ENCODE peak calls at places on chromosome 7, in four cellular contexts. N is WTC11, L is HepG2, W is K562. Y is an unnamed sample.

GRCh38 chr7:3510101-3511020 is 209.3 kb downstream of the SDK1 start:
- DNase-seq in W (no peak), N (no peak), L (no peak), Y (no peak)

GRCh38 chr7:94313926-94314325 is 80.8 kb upstream of the COL1A2 start:
- DNase-seq in L (no peak), W (no peak), N (no peak), Y (no peak)

GRCh38 chr7:128150223-128150622 is 90.9 kb upstream of the LEP start:
- DNase-seq in W (no peak), L (no peak), N (no peak), Y (no peak)

GRCh38 chr7:101990811-101991418 is 173.5 kb downstream of the CUX1 start:
- DNase-seq in L (no peak), W (no peak), N (no peak), Y (peak; percentile 88)

GRCh38 chr7:5532520-5533335 is 109.1 kb upstream of the TNRC18 start:
- DNase-seq in L (peak; percentile 66), N (peak; percentile 56), W (peak; percentile 77), Y (peak; percentile 82)

GRCh38 chr7:139047970-139048369 is 12.1 kb upstream of the ZC3HAV1L start:
- DNase-seq in L (no peak), W (peak; percentile 31), N (no peak), Y (no peak)

GRCh38 chr7:36583318-36583717 is 141.0 kb downstream of the AOAH start:
- DNase-seq in L (no peak), W (no peak), N (no peak), Y (no peak)

GRCh38 chr7:953547-954327 is 743 bp downstream of the ADAP1 start:
- DNase-seq in W (no peak), L (peak; percentile 59), N (peak; percentile 63), Y (no peak)

GRCh38 chr7:47383064-47383463 is 198.8 kb downstream of the TNS3 start:
- DNase-seq in L (no peak), N (no peak), W (no peak), Y (no peak)

GRCh38 chr7:14837216-14837615 is 65.3 kb downstream of the DGKB start:
- DNase-seq in L (no peak), W (no peak), N (no peak), Y (no peak)

GRCh38 chr7:120089968-120090367 is 183.0 kb upstream of the KCND2 start:
- DNase-seq in L (peak; percentile 9), N (peak; percentile 12), W (peak; percentile 51), Y (no peak)

GRCh38 chr7:158025651-158026600 is 561.7 kb downstream of the PTPRN2 start:
- DNase-seq in N (no peak), W (no peak), L (no peak), Y (no peak)

GRCh38 chr7:31074403-31074802 is 22.3 kb downstream of the ADCYAP1R1 start:
- DNase-seq in W (no peak), L (no peak), N (no peak), Y (no peak)

GRCh38 chr7:137399827-137400823 is 56.6 kb upstream of the PTN start:
- DNase-seq in L (no peak), N (no peak), W (no peak), Y (no peak)

GRCh38 chr7:143892527-143893300 is 9.3 kb downstream of the TCAF1 start:
- DNase-seq in W (peak; percentile 51), L (peak; percentile 68), N (no peak), Y (peak; percentile 19)

GRCh38 chr7:69819306-69819705 is 221.0 kb downstream of the AUTS2 start:
- DNase-seq in N (no peak), L (no peak), W (no peak), Y (no peak)

GRCh38 chr7:98651760-98652159 is 34.7 kb downstream of the NPTX2 start:
- DNase-seq in N (no peak), W (no peak), L (no peak), Y (no peak)

GRCh38 chr7:157675427-157675930 is 338.7 kb downstream of the DNAJB6 start:
- DNase-seq in L (no peak), N (no peak), W (no peak), Y (no peak)

GRCh38 chr7:158576050-158576762 is 11.4 kb downstream of the PTPRN2 start:
- DNase-seq in N (no peak), W (no peak), L (no peak), Y (no peak)

GRCh38 chr7:21996641-21997040 is 50.9 kb upstream of the CDCA7L start:
- DNase-seq in N (no peak), L (no peak), W (no peak), Y (no peak)
- TF ChIP-seq NR2C2 in N (no peak), L (no peak), W (no peak), Y (no peak)

DNA sequence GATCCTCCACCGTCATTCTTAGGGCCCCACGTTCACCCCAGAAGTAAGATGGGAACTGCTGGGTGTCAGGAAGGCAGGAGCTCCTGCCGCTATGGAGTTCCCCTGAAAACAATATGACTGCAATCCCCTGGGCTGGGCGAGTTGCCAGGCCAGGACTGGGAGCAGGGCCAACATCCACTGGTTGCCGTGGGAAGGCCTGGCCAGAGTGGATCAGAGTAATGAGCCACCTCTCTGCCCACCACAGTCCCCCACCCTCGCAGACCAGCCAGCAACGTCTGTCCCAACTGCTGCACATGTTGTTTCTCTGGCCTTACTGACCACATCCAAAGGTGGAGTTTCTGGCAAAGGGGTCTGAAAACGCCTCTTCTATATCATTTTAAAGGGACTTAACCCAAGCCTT is 86.6 kb downstream of the STRA8 start:
- DNase-seq in L (no peak), N (no peak), W (no peak), Y (no peak)
- TF ChIP-seq NR2C2 in L (no peak), N (no peak), W (no peak), Y (no peak)

DNA sequence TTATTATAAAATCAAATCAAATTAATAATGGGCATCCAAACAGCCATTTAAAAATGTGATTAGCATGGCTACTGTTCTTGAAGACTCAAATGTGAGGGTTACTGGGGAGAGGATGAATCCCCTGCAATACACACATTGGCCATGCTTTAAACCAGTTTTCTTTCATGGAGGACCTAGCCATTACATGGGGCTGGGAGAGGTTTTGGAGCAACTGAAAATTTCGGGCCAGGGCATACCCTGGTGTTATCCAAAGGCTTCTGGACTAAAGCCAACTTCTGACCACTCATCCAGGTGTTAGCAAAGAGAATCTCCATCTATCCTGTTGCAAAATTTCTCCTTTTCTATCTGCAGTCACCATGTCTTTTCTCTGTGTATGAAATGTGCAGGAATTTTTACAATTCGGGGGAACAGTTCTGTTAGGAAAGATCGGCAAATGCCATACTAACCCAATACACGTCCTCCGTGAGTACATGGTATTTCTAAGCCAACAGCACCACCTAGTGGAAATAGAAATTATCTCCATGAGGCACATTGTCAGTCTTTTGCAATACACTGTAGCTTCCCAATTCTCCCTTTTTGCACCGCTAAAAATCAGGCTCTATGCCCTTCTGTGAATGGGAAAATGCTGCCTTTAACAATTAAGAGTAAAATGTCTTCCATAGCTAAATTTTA is 47.0 kb upstream of the ZNF107 start:
- DNase-seq in L (peak; percentile 65), W (peak; percentile 42), N (no peak), Y (no peak)
- TF ChIP-seq NR2C2 in L (no peak), W (no peak), N (no peak), Y (no peak)

DNA sequence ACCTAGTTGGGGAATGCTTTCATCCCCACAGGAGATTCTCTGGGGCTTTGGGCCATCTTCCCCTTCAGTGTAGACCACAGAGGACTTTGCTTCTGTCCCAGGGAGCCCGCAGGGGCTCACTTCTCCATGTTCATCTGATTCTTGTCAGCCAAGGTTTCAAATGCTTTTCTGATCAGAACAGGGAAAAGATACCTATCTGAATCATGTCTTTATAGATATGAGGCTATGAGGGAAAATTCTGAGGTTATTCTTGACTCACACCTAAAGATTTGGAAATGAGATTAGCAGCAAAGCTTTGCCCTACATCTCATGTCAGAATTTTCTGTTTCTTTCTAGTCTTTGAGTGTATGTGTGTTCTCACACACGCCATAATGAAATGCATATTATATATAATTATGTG is 53.3 kb downstream of the FIGNL1 start:
- DNase-seq in N (no peak), L (no peak), W (no peak), Y (no peak)
- TF ChIP-seq NR2C2 in N (no peak), L (no peak), W (no peak), Y (no peak)

DNA sequence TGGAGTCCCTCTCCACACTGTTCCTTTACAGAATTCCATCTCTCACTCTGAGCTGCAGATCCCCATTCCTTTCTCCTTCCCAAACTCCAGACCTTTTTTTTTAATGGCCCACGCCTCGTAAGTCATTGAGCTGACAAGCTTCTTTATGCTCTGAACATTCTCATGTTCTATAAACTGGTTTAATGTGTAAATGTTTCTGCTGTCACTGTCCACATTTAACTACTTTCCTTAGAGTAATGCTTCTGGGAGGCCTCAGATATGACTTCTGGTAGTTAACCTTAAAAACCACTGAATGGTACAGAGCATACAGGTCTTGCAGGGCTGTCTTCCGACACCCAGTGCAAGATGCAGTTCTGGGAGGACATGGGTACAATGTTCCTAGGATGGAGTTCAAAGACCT is 71.1 kb upstream of the CAMK2B start:
- DNase-seq in N (no peak), W (no peak), L (no peak), Y (no peak)
- TF ChIP-seq NR2C2 in N (no peak), W (no peak), L (no peak), Y (no peak)

Y was measured in GM12878.